ENCODE peak calls at places on chromosomes 5 and 9, in seven cellular contexts. One of them, this sample, is unnamed.

GRCh38 chr9:81814794-81815464 is 113.3 kb upstream of the SPATA31D4 start:
- DNase-seq in tibial nerve: no peak
- DNase-seq in suprapubic skin: no peak
- DNase-seq in A549: no peak
- DNase-seq in SK-N-SH: no peak
- DNase-seq in sigmoid colon: no peak
- DNase-seq in H1: no peak
- DNase-seq in this sample: no peak

GRCh38 chr5:54753034-54753433 is 232.4 kb downstream of the ESM1 start:
- DNase-seq in tibial nerve: no peak
- DNase-seq in suprapubic skin: no peak
- DNase-seq in A549: no peak
- DNase-seq in SK-N-SH: no peak
- DNase-seq in sigmoid colon: no peak
- DNase-seq in H1: peak; percentile 4
- DNase-seq in this sample: no peak

GRCh38 chr5:16510123-16510522 is 44.5 kb upstream of the ZNF622 start:
- DNase-seq in tibial nerve: no peak
- DNase-seq in suprapubic skin: no peak
- DNase-seq in A549: no peak
- DNase-seq in SK-N-SH: no peak
- DNase-seq in sigmoid colon: no peak
- DNase-seq in H1: no peak
- DNase-seq in this sample: no peak

GRCh38 chr9:135073081-135073740 is 14.3 kb upstream of the OLFM1 start:
- DNase-seq in tibial nerve: no peak
- DNase-seq in suprapubic skin: peak; percentile 67
- DNase-seq in A549: no peak
- DNase-seq in SK-N-SH: no peak
- DNase-seq in sigmoid colon: peak; percentile 21
- DNase-seq in H1: no peak
- DNase-seq in this sample: peak; percentile 7

GRCh38 chr9:84990416-84990815 is 320.9 kb downstream of the NTRK2 start:
- DNase-seq in tibial nerve: no peak
- DNase-seq in suprapubic skin: no peak
- DNase-seq in A549: no peak
- DNase-seq in SK-N-SH: no peak
- DNase-seq in sigmoid colon: no peak
- DNase-seq in H1: no peak
- DNase-seq in this sample: no peak

GRCh38 chr9:114288233-114289051 is 34.5 kb upstream of the ORM1 start:
- DNase-seq in tibial nerve: no peak
- DNase-seq in suprapubic skin: peak; percentile 61
- DNase-seq in A549: peak; percentile 73
- DNase-seq in SK-N-SH: no peak
- DNase-seq in sigmoid colon: peak; percentile 57
- DNase-seq in H1: peak; percentile 59
- DNase-seq in this sample: peak; percentile 19

GRCh38 chr9:124190761-124191160 is 67.0 kb upstream of the NEK6 start:
- DNase-seq in tibial nerve: peak; percentile 26
- DNase-seq in suprapubic skin: peak; percentile 65
- DNase-seq in A549: no peak
- DNase-seq in SK-N-SH: no peak
- DNase-seq in sigmoid colon: peak; percentile 73
- DNase-seq in H1: peak; percentile 33
- DNase-seq in this sample: no peak

GRCh38 chr5:132263548-132264261 is 6.2 kb downstream of the PDLIM4 start:
- DNase-seq in tibial nerve: peak; percentile 8
- DNase-seq in suprapubic skin: peak; percentile 75
- DNase-seq in A549: peak; percentile 53
- DNase-seq in SK-N-SH: peak; percentile 29
- DNase-seq in sigmoid colon: peak; percentile 85
- DNase-seq in H1: peak; percentile 20
- DNase-seq in this sample: no peak

GRCh38 chr5:78562001-78562400 is 86.6 kb downstream of the LHFPL2 start:
- DNase-seq in tibial nerve: no peak
- DNase-seq in suprapubic skin: no peak
- DNase-seq in A549: no peak
- DNase-seq in SK-N-SH: no peak
- DNase-seq in sigmoid colon: no peak
- DNase-seq in H1: no peak
- DNase-seq in this sample: no peak

GRCh38 chr5:175468892-175469291 is 9.5 kb upstream of the SFXN1 start:
- DNase-seq in tibial nerve: no peak
- DNase-seq in suprapubic skin: no peak
- DNase-seq in A549: no peak
- DNase-seq in SK-N-SH: no peak
- DNase-seq in sigmoid colon: no peak
- DNase-seq in H1: no peak
- DNase-seq in this sample: no peak

GRCh38 chr9:14846871-14847311 is 63.3 kb downstream of the FREM1 start:
- DNase-seq in tibial nerve: peak; percentile 20
- DNase-seq in suprapubic skin: no peak
- DNase-seq in A549: peak; percentile 44
- DNase-seq in SK-N-SH: peak; percentile 75
- DNase-seq in sigmoid colon: peak; percentile 68
- DNase-seq in H1: peak; percentile 93
- DNase-seq in this sample: peak; percentile 29

GRCh38 chr9:95181226-95181818 is 136.2 kb downstream of the FANCC start:
- DNase-seq in tibial nerve: no peak
- DNase-seq in suprapubic skin: no peak
- DNase-seq in A549: no peak
- DNase-seq in SK-N-SH: peak; percentile 26
- DNase-seq in sigmoid colon: no peak
- DNase-seq in H1: no peak
- DNase-seq in this sample: no peak

GRCh38 chr5:179370490-179371122 is 25.3 kb upstream of the ADAMTS2 start:
- DNase-seq in tibial nerve: no peak
- DNase-seq in suprapubic skin: peak; percentile 62
- DNase-seq in A549: no peak
- DNase-seq in SK-N-SH: no peak
- DNase-seq in sigmoid colon: peak; percentile 46
- DNase-seq in H1: no peak
- DNase-seq in this sample: no peak

GRCh38 chr9:137300607-137301085 is 1.4 kb downstream of the NRARP start:
- DNase-seq in tibial nerve: no peak
- DNase-seq in suprapubic skin: no peak
- DNase-seq in A549: peak; percentile 73
- DNase-seq in SK-N-SH: peak; percentile 69
- DNase-seq in sigmoid colon: no peak
- DNase-seq in H1: peak; percentile 58
- DNase-seq in this sample: no peak

GRCh38 chr5:96651948-96652753 is 10.0 kb upstream of the CAST start:
- DNase-seq in tibial nerve: no peak
- DNase-seq in suprapubic skin: no peak
- DNase-seq in A549: peak; percentile 58
- DNase-seq in SK-N-SH: peak; percentile 11
- DNase-seq in sigmoid colon: no peak
- DNase-seq in H1: no peak
- DNase-seq in this sample: no peak

GRCh38 chr9:134544388-134545212 is 97.0 kb upstream of the COL5A1 start:
- DNase-seq in tibial nerve: peak; percentile 57
- DNase-seq in suprapubic skin: no peak
- DNase-seq in A549: no peak
- DNase-seq in SK-N-SH: no peak
- DNase-seq in sigmoid colon: peak; percentile 82
- DNase-seq in H1: no peak
- DNase-seq in this sample: no peak

GRCh38 chr5:102306121-102306520 is 10.0 kb upstream of the SLCO4C1 start:
- DNase-seq in tibial nerve: no peak
- DNase-seq in suprapubic skin: no peak
- DNase-seq in A549: no peak
- DNase-seq in SK-N-SH: peak; percentile 13
- DNase-seq in sigmoid colon: no peak
- DNase-seq in H1: no peak
- DNase-seq in this sample: no peak

GRCh38 chr9:134982311-134982710 is 64.6 kb upstream of the FCN1 start:
- DNase-seq in tibial nerve: no peak
- DNase-seq in suprapubic skin: peak; percentile 23
- DNase-seq in A549: no peak
- DNase-seq in SK-N-SH: no peak
- DNase-seq in sigmoid colon: peak; percentile 39
- DNase-seq in H1: no peak
- DNase-seq in this sample: peak; percentile 6

GRCh38 chr9:69090943-69091342 is 55.4 kb downstream of the FXN start:
- DNase-seq in tibial nerve: no peak
- DNase-seq in suprapubic skin: no peak
- DNase-seq in A549: no peak
- DNase-seq in SK-N-SH: no peak
- DNase-seq in sigmoid colon: no peak
- DNase-seq in H1: no peak
- DNase-seq in this sample: no peak

GRCh38 chr5:159331099-159331973 is 1.0 kb upstream of the IL12B start:
- DNase-seq in tibial nerve: peak; percentile 66
- DNase-seq in suprapubic skin: peak; percentile 87
- DNase-seq in A549: peak; percentile 71
- DNase-seq in SK-N-SH: peak; percentile 86
- DNase-seq in sigmoid colon: peak; percentile 74
- DNase-seq in H1: peak; percentile 94
- DNase-seq in this sample: peak; percentile 95

GRCh38 chr9:98916660-98917059 is 27.0 kb upstream of the COL15A1 start:
- DNase-seq in tibial nerve: peak; percentile 41
- DNase-seq in suprapubic skin: no peak
- DNase-seq in A549: no peak
- DNase-seq in SK-N-SH: no peak
- DNase-seq in sigmoid colon: peak; percentile 88
- DNase-seq in H1: no peak
- DNase-seq in this sample: no peak

GRCh38 chr9:107653263-107653821 is 163.8 kb upstream of the KLF4 start:
- DNase-seq in tibial nerve: no peak
- DNase-seq in suprapubic skin: peak; percentile 50
- DNase-seq in A549: no peak
- DNase-seq in SK-N-SH: no peak
- DNase-seq in sigmoid colon: no peak
- DNase-seq in H1: no peak
- DNase-seq in this sample: no peak

GRCh38 chr5:30768061-30768460 is 425.4 kb upstream of the CDH6 start:
- DNase-seq in tibial nerve: no peak
- DNase-seq in suprapubic skin: no peak
- DNase-seq in A549: no peak
- DNase-seq in SK-N-SH: no peak
- DNase-seq in sigmoid colon: no peak
- DNase-seq in H1: no peak
- DNase-seq in this sample: no peak

GRCh38 chr5:65799857-65800256 is 77.9 kb downstream of the NLN start:
- DNase-seq in tibial nerve: no peak
- DNase-seq in suprapubic skin: no peak
- DNase-seq in A549: no peak
- DNase-seq in SK-N-SH: no peak
- DNase-seq in sigmoid colon: no peak
- DNase-seq in H1: no peak
- DNase-seq in this sample: no peak

GRCh38 chr9:21788752-21789151 is 13.7 kb upstream of the MTAP start:
- DNase-seq in tibial nerve: no peak
- DNase-seq in suprapubic skin: no peak
- DNase-seq in A549: no peak
- DNase-seq in SK-N-SH: no peak
- DNase-seq in sigmoid colon: no peak
- DNase-seq in H1: no peak
- DNase-seq in this sample: no peak
- TF ChIP-seq EP300 in tibial nerve: no peak
- TF ChIP-seq EP300 in suprapubic skin: no peak
- TF ChIP-seq EP300 in A549: no peak
- TF ChIP-seq EP300 in SK-N-SH: no peak
- TF ChIP-seq EP300 in sigmoid colon: no peak
- TF ChIP-seq EP300 in H1: no peak
- TF ChIP-seq EP300 in this sample: no peak

DNA sequence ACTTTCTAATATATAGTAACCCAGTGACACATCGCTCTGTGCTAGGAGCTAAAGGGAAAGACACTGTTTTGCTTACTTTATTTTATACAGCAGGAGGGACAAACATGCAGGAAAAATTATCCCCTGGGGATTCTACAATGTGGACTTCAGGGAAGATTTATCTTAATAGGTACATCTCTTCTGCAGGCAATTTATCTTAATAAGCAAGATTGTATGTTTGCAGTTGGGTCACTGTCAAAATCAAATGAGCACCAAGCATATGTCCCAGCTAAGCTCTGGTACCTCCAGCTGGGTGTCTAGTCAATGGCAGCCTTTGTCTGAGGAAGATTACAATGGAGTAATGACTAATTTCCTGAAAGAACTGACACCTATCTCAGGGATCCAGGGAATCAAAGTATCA is 309.9 kb upstream of the PANK3 start:
- DNase-seq in tibial nerve: no peak
- DNase-seq in suprapubic skin: no peak
- DNase-seq in A549: no peak
- DNase-seq in SK-N-SH: no peak
- DNase-seq in sigmoid colon: no peak
- DNase-seq in H1: no peak
- DNase-seq in this sample: no peak
- H3K4me1 ChIP-seq in tibial nerve: no peaks in the 10 kb centered on the region
- H3K4me1 ChIP-seq in suprapubic skin: peaks cover 6% of the 10 kb centered on the region
- H3K4me1 ChIP-seq in A549: no peaks in the 10 kb centered on the region
- H3K4me1 ChIP-seq in SK-N-SH: peaks cover 13% of the 10 kb centered on the region
- H3K4me1 ChIP-seq in sigmoid colon: no peaks in the 10 kb centered on the region
- H3K4me1 ChIP-seq in H1: no peaks in the 10 kb centered on the region
- H3K4me1 ChIP-seq in this sample: no peaks in the 10 kb centered on the region

DNA sequence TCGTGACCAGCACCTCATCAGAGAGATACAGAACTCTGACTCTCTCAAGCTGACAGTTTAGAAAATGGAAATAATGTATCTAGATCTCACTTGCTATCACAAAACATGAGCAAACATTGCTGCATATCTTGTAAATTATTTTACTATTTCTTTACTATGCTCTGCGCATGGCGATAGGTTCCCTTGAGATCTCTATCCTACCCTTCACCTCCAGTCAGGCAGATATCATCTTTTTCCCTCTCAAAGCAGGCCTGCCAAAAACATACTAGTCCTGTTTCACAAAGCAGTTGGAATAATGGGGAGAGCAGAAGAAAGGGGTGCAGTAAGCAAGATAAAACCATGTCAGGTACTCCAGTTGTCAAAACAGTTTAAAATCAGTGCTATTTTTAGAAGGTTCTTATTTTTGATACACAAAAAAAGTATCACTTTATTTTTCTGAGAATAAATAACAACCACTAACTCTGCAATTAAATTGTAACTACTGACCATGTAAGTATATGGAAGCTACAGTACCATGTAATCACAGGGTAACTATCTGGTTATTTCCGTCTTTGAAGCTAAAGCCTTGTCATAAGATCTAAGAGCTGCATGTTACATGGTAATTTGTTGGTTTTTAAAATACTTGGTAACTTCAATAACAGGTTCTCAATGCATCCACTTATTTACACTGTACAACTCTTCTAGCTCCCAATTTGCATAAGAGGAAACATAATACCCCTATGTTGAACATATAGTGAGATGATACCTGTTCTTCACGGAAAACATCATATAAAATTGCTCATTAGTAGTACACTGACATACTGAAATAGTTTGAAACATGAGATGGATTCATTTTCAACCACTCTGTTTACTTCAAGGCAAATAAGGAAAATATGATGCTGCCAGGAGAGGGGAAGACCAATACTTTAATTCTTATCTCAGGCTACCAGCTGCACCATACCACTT is 150.6 kb downstream of the KIAA0825 start:
- DNase-seq in tibial nerve: no peak
- DNase-seq in suprapubic skin: no peak
- DNase-seq in A549: no peak
- DNase-seq in SK-N-SH: no peak
- DNase-seq in sigmoid colon: no peak
- DNase-seq in H1: no peak
- DNase-seq in this sample: no peak
- H3K27ac ChIP-seq in tibial nerve: no peak overlapping the region
- H3K27ac ChIP-seq in suprapubic skin: no peak overlapping the region
- H3K27ac ChIP-seq in A549: no peak overlapping the region
- H3K27ac ChIP-seq in SK-N-SH: peak overlapping the region; percentile 97
- H3K27ac ChIP-seq in sigmoid colon: no peak overlapping the region
- H3K27ac ChIP-seq in H1: no peak overlapping the region
- H3K27ac ChIP-seq in this sample: no peak overlapping the region

GRCh38 chr9:91403665-91404543 is 19.7 kb downstream of the NFIL3 start:
- DNase-seq in tibial nerve: no peak
- DNase-seq in suprapubic skin: no peak
- DNase-seq in A549: no peak
- DNase-seq in SK-N-SH: no peak
- DNase-seq in sigmoid colon: no peak
- DNase-seq in H1: no peak
- DNase-seq in this sample: no peak
- TF ChIP-seq EP300 in tibial nerve: no peak
- TF ChIP-seq EP300 in suprapubic skin: no peak
- TF ChIP-seq EP300 in A549: no peak
- TF ChIP-seq EP300 in SK-N-SH: no peak
- TF ChIP-seq EP300 in sigmoid colon: no peak
- TF ChIP-seq EP300 in H1: no peak
- TF ChIP-seq EP300 in this sample: no peak

This sample was measured in upper lobe of left lung.